ENCODE peak calls at places on chromosomes 11 and 22, in eight cellular contexts. One of them, this sample, is unnamed.

GRCh38 chr11:82858556-82859091 is 41.6 kb downstream of the PRCP start:
- DNase-seq in left ventricle myocardium superior: no peak
- DNase-seq in GM03348: peak; percentile 59
- DNase-seq in GM12892: no peak
- DNase-seq in pons: peak; percentile 76
- DNase-seq in sigmoid colon: no peak
- DNase-seq in astrocyte of the spinal cord: peak; percentile 59
- DNase-seq in activated CD8-positive, alpha-beta memory T cell treated with anti-CD3 and anti-CD28 coated beads, Interleukin-2, amount 50 U/mL, for 48 hours: no peak
- DNase-seq in this sample: no peak

GRCh38 chr22:38201371-38201717 is 450 bp upstream of the MAFF start:
- DNase-seq in GM03348: no peak
- DNase-seq in GM12892: no peak
- DNase-seq in left ventricle myocardium superior: no peak
- DNase-seq in astrocyte of the spinal cord: no peak
- DNase-seq in sigmoid colon: no peak
- DNase-seq in activated CD8-positive, alpha-beta memory T cell treated with anti-CD3 and anti-CD28 coated beads, Interleukin-2, amount 50 U/mL, for 48 hours: no peak
- DNase-seq in pons: no peak
- DNase-seq in this sample: no peak

GRCh38 chr11:120613264-120614226 is 102.0 kb downstream of the GRIK4 start:
- DNase-seq in sigmoid colon: no peak
- DNase-seq in pons: no peak
- DNase-seq in GM12892: peak; percentile 59
- DNase-seq in activated CD8-positive, alpha-beta memory T cell treated with anti-CD3 and anti-CD28 coated beads, Interleukin-2, amount 50 U/mL, for 48 hours: no peak
- DNase-seq in left ventricle myocardium superior: no peak
- DNase-seq in GM03348: no peak
- DNase-seq in astrocyte of the spinal cord: no peak
- DNase-seq in this sample: peak; percentile 50

GRCh38 chr11:82046778-82047177 is 686.9 kb downstream of the FAM181B start:
- DNase-seq in pons: no peak
- DNase-seq in GM03348: no peak
- DNase-seq in GM12892: no peak
- DNase-seq in astrocyte of the spinal cord: peak; percentile 80
- DNase-seq in sigmoid colon: no peak
- DNase-seq in left ventricle myocardium superior: no peak
- DNase-seq in activated CD8-positive, alpha-beta memory T cell treated with anti-CD3 and anti-CD28 coated beads, Interleukin-2, amount 50 U/mL, for 48 hours: no peak
- DNase-seq in this sample: no peak

GRCh38 chr22:36234919-36235318 is 4.4 kb downstream of the APOL2 start:
- DNase-seq in GM03348: no peak
- DNase-seq in pons: no peak
- DNase-seq in GM12892: no peak
- DNase-seq in left ventricle myocardium superior: no peak
- DNase-seq in sigmoid colon: no peak
- DNase-seq in activated CD8-positive, alpha-beta memory T cell treated with anti-CD3 and anti-CD28 coated beads, Interleukin-2, amount 50 U/mL, for 48 hours: peak; percentile 33
- DNase-seq in astrocyte of the spinal cord: no peak
- DNase-seq in this sample: no peak

GRCh38 chr22:34303656-34304055 is 383.4 kb upstream of the LARGE1 start:
- DNase-seq in GM12892: no peak
- DNase-seq in left ventricle myocardium superior: no peak
- DNase-seq in GM03348: no peak
- DNase-seq in astrocyte of the spinal cord: no peak
- DNase-seq in sigmoid colon: no peak
- DNase-seq in activated CD8-positive, alpha-beta memory T cell treated with anti-CD3 and anti-CD28 coated beads, Interleukin-2, amount 50 U/mL, for 48 hours: no peak
- DNase-seq in pons: no peak
- DNase-seq in this sample: no peak

GRCh38 chr22:23218867-23219251 is 38.5 kb downstream of the BCR start:
- DNase-seq in pons: no peak
- DNase-seq in GM03348: no peak
- DNase-seq in GM12892: no peak
- DNase-seq in astrocyte of the spinal cord: peak; percentile 71
- DNase-seq in left ventricle myocardium superior: peak; percentile 70
- DNase-seq in activated CD8-positive, alpha-beta memory T cell treated with anti-CD3 and anti-CD28 coated beads, Interleukin-2, amount 50 U/mL, for 48 hours: no peak
- DNase-seq in sigmoid colon: no peak
- DNase-seq in this sample: no peak

GRCh38 chr22:22959147-22959827 is 71.7 kb downstream of the IGLL5 start:
- DNase-seq in GM12892: no peak
- DNase-seq in sigmoid colon: peak; percentile 83
- DNase-seq in GM03348: peak; percentile 72
- DNase-seq in astrocyte of the spinal cord: peak; percentile 67
- DNase-seq in left ventricle myocardium superior: peak; percentile 70
- DNase-seq in pons: peak; percentile 93
- DNase-seq in activated CD8-positive, alpha-beta memory T cell treated with anti-CD3 and anti-CD28 coated beads, Interleukin-2, amount 50 U/mL, for 48 hours: peak; percentile 78
- DNase-seq in this sample: no peak

GRCh38 chr11:9574556-9574805 is 1.0 kb downstream of the WEE1 start:
- DNase-seq in left ventricle myocardium superior: peak; percentile 62
- DNase-seq in GM12892: no peak
- DNase-seq in pons: no peak
- DNase-seq in activated CD8-positive, alpha-beta memory T cell treated with anti-CD3 and anti-CD28 coated beads, Interleukin-2, amount 50 U/mL, for 48 hours: peak; percentile 70
- DNase-seq in GM03348: peak; percentile 35
- DNase-seq in astrocyte of the spinal cord: no peak
- DNase-seq in sigmoid colon: no peak
- DNase-seq in this sample: no peak

GRCh38 chr11:32385998-32386397 is 49.3 kb downstream of the WT1 start:
- DNase-seq in pons: no peak
- DNase-seq in sigmoid colon: no peak
- DNase-seq in left ventricle myocardium superior: no peak
- DNase-seq in astrocyte of the spinal cord: peak; percentile 37
- DNase-seq in activated CD8-positive, alpha-beta memory T cell treated with anti-CD3 and anti-CD28 coated beads, Interleukin-2, amount 50 U/mL, for 48 hours: no peak
- DNase-seq in GM12892: no peak
- DNase-seq in GM03348: peak; percentile 61
- DNase-seq in this sample: no peak

GRCh38 chr22:19874307-19875060 is 19.8 kb upstream of the GNB1L start:
- DNase-seq in GM03348: no peak
- DNase-seq in GM12892: peak; percentile 15
- DNase-seq in left ventricle myocardium superior: peak; percentile 64
- DNase-seq in sigmoid colon: peak; percentile 63
- DNase-seq in pons: no peak
- DNase-seq in activated CD8-positive, alpha-beta memory T cell treated with anti-CD3 and anti-CD28 coated beads, Interleukin-2, amount 50 U/mL, for 48 hours: peak; percentile 61
- DNase-seq in astrocyte of the spinal cord: no peak
- DNase-seq in this sample: no peak

GRCh38 chr11:14417975-14418374 is 59.0 kb upstream of the RRAS2 start:
- DNase-seq in astrocyte of the spinal cord: no peak
- DNase-seq in pons: no peak
- DNase-seq in GM03348: peak; percentile 46
- DNase-seq in sigmoid colon: no peak
- DNase-seq in GM12892: no peak
- DNase-seq in activated CD8-positive, alpha-beta memory T cell treated with anti-CD3 and anti-CD28 coated beads, Interleukin-2, amount 50 U/mL, for 48 hours: no peak
- DNase-seq in left ventricle myocardium superior: no peak
- DNase-seq in this sample: no peak

GRCh38 chr22:49905465-49905864 is 12.8 kb downstream of the ALG12 start:
- DNase-seq in GM03348: no peak
- DNase-seq in activated CD8-positive, alpha-beta memory T cell treated with anti-CD3 and anti-CD28 coated beads, Interleukin-2, amount 50 U/mL, for 48 hours: no peak
- DNase-seq in GM12892: no peak
- DNase-seq in pons: no peak
- DNase-seq in astrocyte of the spinal cord: no peak
- DNase-seq in left ventricle myocardium superior: no peak
- DNase-seq in sigmoid colon: no peak
- DNase-seq in this sample: no peak